ENCODE peak calls at places on chromosome 3, in five cellular contexts. L is body of pancreas; U is A673; S is heart left ventricle; D is CD8-positive, alpha-beta memory T cell. G is an unnamed sample.

GRCh38 chr3:122776675-122777074 is 17.0 kb downstream of the HSPBAP1 start:
- DNase-seq in L (no peak), U (no peak), S (no peak), D (no peak), G (no peak)

GRCh38 chr3:115588201-115588600 is 35.1 kb upstream of the GAP43 start:
- DNase-seq in L (no peak), U (no peak), S (no peak), D (no peak), G (no peak)

GRCh38 chr3:187072102-187072501 is 67.2 kb downstream of the RPL39L start:
- DNase-seq in L (no peak), U (no peak), S (no peak), D (no peak), G (peak)

GRCh38 chr3:193874512-193874911 is 261.4 kb upstream of the HES1 start:
- DNase-seq in L (no peak), U (no peak), S (no peak), D (no peak), G (no peak)

GRCh38 chr3:126083511-126083912 is 412 bp downstream of the SLC41A3 start:
- DNase-seq in L (peak), U (peak), S (no peak), D (no peak), G (no peak)

GRCh38 chr3:193620650-193621049 is 27.6 kb downstream of the OPA1 start:
- DNase-seq in L (no peak), U (peak), S (no peak), D (no peak), G (no peak)

GRCh38 chr3:93969443-93969842 is 4.3 kb downstream of the PROS1 start:
- DNase-seq in L (no peak), U (peak), S (no peak), D (no peak), G (no peak)

GRCh38 chr3:514206-514605 is 317.6 kb downstream of the CHL1 start:
- DNase-seq in L (no peak), U (no peak), S (no peak), D (no peak), G (no peak)

GRCh38 chr3:195045481-195045880 is 225.5 kb downstream of the XXYLT1 start:
- DNase-seq in L (no peak), U (no peak), S (no peak), D (no peak), G (no peak)

GRCh38 chr3:171393032-171393744 is 67.0 kb downstream of the TNIK start:
- DNase-seq in L (peak), U (no peak), S (no peak), D (no peak), G (no peak)

GRCh38 chr3:13475871-13476590 is 4.1 kb upstream of the HDAC11 start:
- DNase-seq in L (no peak), U (no peak), S (no peak), D (no peak), G (no peak)

GRCh38 chr3:158086776-158087175 is 19.4 kb downstream of the SHOX2 start:
- DNase-seq in L (no peak), U (no peak), S (no peak), D (no peak), G (no peak)

GRCh38 chr3:154384504-154384903 is 45.5 kb downstream of the GPR149 start:
- DNase-seq in L (no peak), U (no peak), S (no peak), D (no peak), G (no peak)

GRCh38 chr3:18079739-18080138 is 337.3 kb upstream of the TBC1D5 start:
- DNase-seq in L (no peak), U (no peak), S (no peak), D (no peak), G (peak)

GRCh38 chr3:133742351-133743091 is 3.7 kb upstream of the TF start:
- DNase-seq in L (no peak), U (no peak), S (no peak), D (no peak), G (no peak)

GRCh38 chr3:43689166-43689565 is 1.6 kb upstream of the ABHD5 start:
- DNase-seq in L (no peak), U (no peak), S (no peak), D (no peak), G (no peak)
- H3K4me3 ChIP-seq in L (no peak), U (no peak), S (no peak), D (no peak), G (no peak)

GRCh38 chr3:128994581-128995161 is 795 bp upstream of the CFAP92 start:
- DNase-seq in L (no peak), U (no peak), S (no peak), D (no peak), G (no peak)
- H3K4me3 ChIP-seq in L (no peak), U (peak), S (peak), D (peak), G (peak)

GRCh38 chr3:101938262-101938847 is 89.0 kb downstream of the NFKBIZ start:
- DNase-seq in L (no peak), U (no peak), S (no peak), D (peak), G (no peak)
- H3K4me3 ChIP-seq in L (no peak), U (no peak), S (no peak), D (no peak), G (no peak)

DNA sequence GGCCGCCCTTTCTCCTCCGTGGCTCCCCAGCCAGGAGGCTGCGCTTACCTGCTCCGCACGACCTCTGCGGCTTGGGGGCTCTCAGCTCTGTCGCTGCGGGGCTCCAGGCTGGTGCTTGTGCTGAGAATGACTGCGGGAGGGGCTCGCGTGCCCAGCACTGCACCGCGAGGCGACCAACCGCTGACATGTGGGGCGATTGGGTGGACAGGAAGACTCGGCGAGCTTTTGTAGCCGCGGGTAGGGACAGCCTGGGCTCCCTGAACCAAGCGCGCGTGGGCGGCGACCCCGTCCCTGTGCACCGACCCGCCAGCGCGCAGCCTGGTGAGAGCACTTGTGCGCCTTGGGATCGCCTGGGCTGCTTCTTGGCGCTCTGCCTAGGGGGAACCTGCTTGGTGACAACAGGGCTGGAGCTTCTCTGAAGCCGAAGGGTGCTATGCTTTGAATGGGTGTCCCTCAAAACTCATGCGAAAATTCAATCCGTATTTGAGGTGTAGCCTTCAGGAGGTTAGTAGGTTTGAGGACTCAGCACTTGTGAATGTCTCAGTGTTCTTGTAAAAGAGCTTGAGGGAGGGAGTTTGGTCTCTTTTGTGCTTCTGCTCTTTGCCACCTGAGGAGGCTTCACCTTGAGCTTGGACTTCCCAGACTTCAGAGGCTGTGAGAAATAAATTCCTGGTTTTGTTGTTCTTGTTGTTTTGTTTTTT is 50.4 kb downstream of the IL12A start:
- DNase-seq in L (peak), U (peak), S (peak), D (no peak), G (no peak)
- H3K4me3 ChIP-seq in L (no peak), U (no peak), S (peak), D (no peak), G (no peak)

DNA sequence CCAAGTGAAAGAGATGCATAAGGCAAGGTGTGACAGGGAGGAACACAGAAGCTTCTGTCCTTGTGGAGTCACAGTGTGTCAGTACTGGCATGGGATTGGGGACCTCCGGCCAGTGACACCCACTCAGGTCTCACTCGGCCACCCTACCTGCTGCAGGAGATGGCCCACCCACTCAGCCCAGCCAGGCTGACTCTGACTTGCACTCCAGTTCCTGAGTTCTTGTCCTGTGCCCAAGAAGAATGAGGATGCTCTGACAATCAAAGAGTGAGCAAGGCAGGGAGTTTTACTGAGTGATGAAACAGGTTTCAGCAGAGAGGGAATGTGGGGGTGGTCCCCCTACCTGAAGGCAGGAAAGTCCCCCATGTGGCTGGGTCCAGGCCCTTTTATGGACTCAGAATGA is 50.9 kb downstream of the PCNP start:
- DNase-seq in L (no peak), U (no peak), S (no peak), D (no peak), G (no peak)
- H3K4me3 ChIP-seq in L (no peak), U (no peak), S (no peak), D (no peak), G (no peak)

DNA sequence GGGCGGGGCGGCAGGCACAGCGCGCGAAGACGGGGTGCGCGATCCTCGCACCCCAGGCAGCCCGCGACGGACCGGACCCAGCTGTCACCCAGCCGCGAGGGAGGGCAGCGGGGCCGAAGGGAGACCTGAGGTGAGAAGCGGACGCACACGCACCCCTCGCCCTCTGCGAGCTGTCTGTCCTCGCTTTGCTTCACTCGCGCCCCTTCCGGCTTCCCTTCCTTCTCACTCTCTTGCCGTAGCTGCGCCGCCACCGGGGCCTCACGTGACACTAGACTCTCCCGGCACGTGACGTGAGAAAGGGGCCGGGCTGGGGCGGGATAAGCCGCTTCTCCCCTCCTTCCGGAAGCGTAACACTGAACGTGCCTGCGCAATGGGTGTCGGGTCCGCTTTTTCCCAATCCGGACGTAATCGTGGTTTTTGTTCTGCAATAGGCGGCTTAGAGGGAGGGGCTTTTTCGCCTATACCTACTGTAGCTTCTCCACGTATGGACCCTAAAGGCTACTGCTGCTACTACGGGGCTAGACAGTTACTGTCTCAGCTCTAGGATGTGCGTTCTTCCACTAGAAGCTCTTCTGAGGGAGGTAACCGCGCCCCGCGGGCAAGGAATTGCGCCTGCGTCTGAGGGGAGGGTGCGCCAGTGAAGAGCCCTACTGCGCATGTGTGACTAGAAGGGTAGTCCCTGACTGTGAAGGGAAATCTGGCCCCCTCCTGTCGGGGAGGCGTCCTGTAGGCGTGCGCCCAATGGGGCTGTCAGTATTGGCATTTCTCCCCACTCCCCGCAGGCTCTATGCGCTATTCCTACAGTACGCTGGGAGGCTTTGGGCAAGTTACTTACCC is at the start of the genes ATG3 and SLC35A5:
- DNase-seq in L (peak), U (peak), S (peak), D (peak), G (peak)
- H3K4me3 ChIP-seq in L (peak), U (peak), S (peak), D (peak), G (peak)

GRCh38 chr3:95271330-95271729 is 1208.5 kb downstream of the NSUN3 start:
- DNase-seq in L (no peak), U (no peak), S (no peak), D (no peak), G (no peak)

GRCh38 chr3:95277614-95278013 is 1214.8 kb downstream of the NSUN3 start:
- DNase-seq in L (no peak), U (no peak), S (no peak), D (no peak), G (peak)

DNA sequence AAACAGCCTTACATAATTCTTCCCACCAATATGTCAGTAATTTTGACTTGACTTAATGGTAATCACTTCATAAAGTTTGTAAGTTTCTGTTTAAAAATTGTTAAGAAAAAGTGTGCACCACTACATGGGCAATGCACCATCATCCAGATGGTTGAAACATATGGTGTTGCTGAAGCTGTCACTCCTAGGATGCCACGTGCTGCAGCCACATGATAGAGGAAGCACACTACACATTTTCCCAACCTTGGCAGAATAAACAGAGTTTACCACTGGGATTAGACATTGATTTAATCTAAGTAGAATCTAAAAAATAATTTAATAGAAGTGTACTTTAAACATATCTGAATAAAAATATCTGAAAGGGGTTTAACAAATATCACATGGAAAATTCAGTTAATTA is 1209.9 kb downstream of the NSUN3 start:
- DNase-seq in L (no peak), U (no peak), S (no peak), D (no peak), G (no peak)
- H3K4me3 ChIP-seq in L (no peak), U (no peak), S (no peak), D (no peak), G (no peak)

GRCh38 chr3:62373714-62374333 is 474 bp upstream of the FEZF2 start:
- DNase-seq in L (no peak), U (no peak), S (no peak), D (no peak), G (no peak)
- H3K4me3 ChIP-seq in L (no peak), U (no peak), S (peak), D (no peak), G (no peak)

G was measured in Jurkat, Clone E6-1.